ENCODE peak calls at places on chromosomes 11 and 22, in seven cellular contexts. H, N, U, F, A, D and E are unnamed samples.

GRCh38 chr11:72684236-72684912 is 10.2 kb upstream of the PDE2A start:
- DNase-seq in H (peak; percentile 44), N (peak; percentile 81), U (peak; percentile 47), F (peak; percentile 82), A (peak; percentile 93), D (peak; percentile 78), E (no peak)

GRCh38 chr11:27118371-27118770 is 77.8 kb downstream of the BBOX1 start:
- DNase-seq in H (no peak), N (no peak), U (no peak), F (no peak), A (no peak), D (no peak), E (no peak)

GRCh38 chr11:46836431-46836830 is 9.6 kb downstream of the CKAP5 start:
- DNase-seq in H (no peak), N (no peak), U (no peak), F (no peak), A (no peak), D (no peak), E (no peak)

GRCh38 chr11:108223449-108224149 is 732 bp downstream of the ATM start:
- DNase-seq in H (no peak), N (no peak), U (no peak), F (no peak), A (no peak), D (peak; percentile 5), E (no peak)

GRCh38 chr11:129853508-129854228 is 38.0 kb downstream of the TMEM45B start:
- DNase-seq in H (no peak), N (peak; percentile 74), U (peak; percentile 17), F (peak; percentile 42), A (no peak), D (no peak), E (peak; percentile 94)

GRCh38 chr11:450809-451451 is 851 bp downstream of the PTDSS2 start:
- DNase-seq in H (peak; percentile 38), N (peak; percentile 74), U (peak; percentile 50), F (peak; percentile 64), A (no peak), D (peak; percentile 52), E (peak; percentile 77)

GRCh38 chr22:28462041-28462440 is 217.6 kb downstream of the TTC28 start:
- DNase-seq in H (no peak), N (no peak), U (no peak), F (no peak), A (no peak), D (no peak), E (no peak)

GRCh38 chr11:6251990-6252473 is 7.6 kb upstream of the CCKBR start:
- DNase-seq in H (no peak), N (no peak), U (no peak), F (no peak), A (no peak), D (no peak), E (no peak)

GRCh38 chr11:118953265-118953664 is 2.8 kb upstream of the UPK2 start:
- DNase-seq in H (no peak), N (no peak), U (no peak), F (no peak), A (peak; percentile 10), D (no peak), E (no peak)

GRCh38 chr11:111409915-111410314 is 30.8 kb upstream of the POU2AF1 start:
- DNase-seq in H (no peak), N (no peak), U (no peak), F (no peak), A (no peak), D (no peak), E (no peak)

GRCh38 chr11:130831506-130832385 is 84.5 kb downstream of the SNX19 start:
- DNase-seq in H (no peak), N (no peak), U (no peak), F (no peak), A (no peak), D (no peak), E (no peak)

GRCh38 chr11:35079581-35079980 is 59.4 kb upstream of the CD44 start:
- DNase-seq in H (no peak), N (no peak), U (no peak), F (no peak), A (no peak), D (no peak), E (no peak)

GRCh38 chr11:75265851-75266531 is 25.4 kb downstream of the TPBGL start:
- DNase-seq in H (no peak), N (no peak), U (no peak), F (peak; percentile 50), A (peak; percentile 80), D (no peak), E (peak; percentile 43)

GRCh38 chr11:113562981-113563461 is 87.8 kb upstream of the DRD2 start:
- DNase-seq in H (no peak), N (no peak), U (no peak), F (no peak), A (no peak), D (no peak), E (no peak)

GRCh38 chr22:39486951-39487825 is 14.9 kb upstream of the MIEF1 start:
- DNase-seq in H (no peak), N (no peak), U (no peak), F (no peak), A (no peak), D (no peak), E (no peak)

GRCh38 chr22:28923826-28924732 is 40.7 kb downstream of the ZNRF3 start:
- DNase-seq in H (peak; percentile 55), N (peak; percentile 47), U (no peak), F (peak; percentile 31), A (no peak), D (no peak), E (peak; percentile 92)

GRCh38 chr11:1916986-1917522 is 2.4 kb upstream of the TNNT3 start:
- DNase-seq in H (no peak), N (no peak), U (no peak), F (no peak), A (no peak), D (no peak), E (no peak)

GRCh38 chr11:65522640-65523322 is 2.1 kb upstream of the SCYL1 start:
- DNase-seq in H (no peak), N (no peak), U (no peak), F (no peak), A (peak; percentile 50), D (no peak), E (peak; percentile 43)

GRCh38 chr11:86737752-86738151 is 62.6 kb upstream of the PRSS23 start:
- DNase-seq in H (no peak), N (no peak), U (no peak), F (no peak), A (no peak), D (no peak), E (no peak)

GRCh38 chr11:62449451-62449851 is 30.6 kb downstream of the SCGB1A1 start:
- DNase-seq in H (no peak), N (peak; percentile 48), U (no peak), F (no peak), A (no peak), D (peak; percentile 63), E (peak; percentile 90)

GRCh38 chr11:94934836-94935235 is 38.5 kb downstream of the CWC15 start:
- DNase-seq in H (no peak), N (no peak), U (no peak), F (no peak), A (no peak), D (no peak), E (no peak)

GRCh38 chr11:44792171-44792570 is 65.4 kb downstream of the TSPAN18 start:
- DNase-seq in H (no peak), N (no peak), U (no peak), F (no peak), A (no peak), D (no peak), E (no peak)

GRCh38 chr11:134277176-134278001 is 1.2 kb downstream of the GLB1L3 start:
- DNase-seq in H (no peak), N (no peak), U (no peak), F (no peak), A (no peak), D (no peak), E (no peak)

GRCh38 chr11:47004595-47005033 is 68.1 kb downstream of the CSTPP1 start:
- DNase-seq in H (no peak), N (peak; percentile 20), U (no peak), F (peak; percentile 83), A (peak; percentile 89), D (peak; percentile 76), E (peak; percentile 90)

GRCh38 chr11:1568451-1568911 is 3.6 kb downstream of the DUSP8 start:
- DNase-seq in H (no peak), N (no peak), U (no peak), F (peak; percentile 31), A (peak; percentile 62), D (no peak), E (no peak)

GRCh38 chr11:64058494-64058893 is 22.8 kb downstream of the FLRT1 start:
- DNase-seq in H (no peak), N (no peak), U (no peak), F (peak; percentile 77), A (no peak), D (peak; percentile 44), E (no peak)